ENCODE peak calls at places on chromosomes 4 and X, in nine cellular contexts. One of them, this sample, is unnamed.

GRCh38 chr4:152524429-152524828 is 11.5 kb downstream of the FBXW7 start:
- DNase-seq in cardiac muscle cell: no peak
- DNase-seq in ELF-1: no peak
- DNase-seq in uterus: no peak
- DNase-seq in iris pigment epithelial cell: no peak
- DNase-seq in GM23248: no peak
- DNase-seq in T follicular helper cell: no peak
- DNase-seq in endothelial cell: no peak
- DNase-seq in activated T-cell treated with anti-CD3 and anti-CD28 coated beads, Interleukin-2, amount 50 U/mL, for 4 hours: no peak
- DNase-seq in this sample: no peak

GRCh38 chr4:30600246-30600645 is 119.9 kb upstream of the PCDH7 start:
- DNase-seq in uterus: no peak
- DNase-seq in GM23248: peak; percentile 9
- DNase-seq in ELF-1: no peak
- DNase-seq in cardiac muscle cell: peak; percentile 80
- DNase-seq in iris pigment epithelial cell: peak; percentile 10
- DNase-seq in activated T-cell treated with anti-CD3 and anti-CD28 coated beads, Interleukin-2, amount 50 U/mL, for 4 hours: no peak
- DNase-seq in endothelial cell: no peak
- DNase-seq in T follicular helper cell: no peak
- DNase-seq in this sample: no peak

GRCh38 chr4:119477412-119478053 is 151.1 kb downstream of the PDE5A start:
- DNase-seq in GM23248: peak; percentile 9
- DNase-seq in iris pigment epithelial cell: peak; percentile 56
- DNase-seq in endothelial cell: no peak
- DNase-seq in cardiac muscle cell: no peak
- DNase-seq in uterus: no peak
- DNase-seq in ELF-1: no peak
- DNase-seq in T follicular helper cell: no peak
- DNase-seq in activated T-cell treated with anti-CD3 and anti-CD28 coated beads, Interleukin-2, amount 50 U/mL, for 4 hours: no peak
- DNase-seq in this sample: no peak

GRCh38 chr4:141246683-141247429 is 26.2 kb downstream of the ZNF330 start:
- DNase-seq in iris pigment epithelial cell: peak; percentile 38
- DNase-seq in T follicular helper cell: no peak
- DNase-seq in cardiac muscle cell: no peak
- DNase-seq in ELF-1: no peak
- DNase-seq in endothelial cell: no peak
- DNase-seq in activated T-cell treated with anti-CD3 and anti-CD28 coated beads, Interleukin-2, amount 50 U/mL, for 4 hours: no peak
- DNase-seq in uterus: no peak
- DNase-seq in GM23248: peak; percentile 56
- DNase-seq in this sample: no peak

GRCh38 chr4:13196721-13197120 is 287.4 kb downstream of the RAB28 start:
- DNase-seq in GM23248: no peak
- DNase-seq in uterus: no peak
- DNase-seq in endothelial cell: no peak
- DNase-seq in activated T-cell treated with anti-CD3 and anti-CD28 coated beads, Interleukin-2, amount 50 U/mL, for 4 hours: no peak
- DNase-seq in cardiac muscle cell: no peak
- DNase-seq in iris pigment epithelial cell: no peak
- DNase-seq in ELF-1: no peak
- DNase-seq in T follicular helper cell: no peak
- DNase-seq in this sample: no peak

GRCh38 chr4:15714141-15714540 is 11.3 kb downstream of the BST1 start:
- DNase-seq in cardiac muscle cell: no peak
- DNase-seq in GM23248: no peak
- DNase-seq in activated T-cell treated with anti-CD3 and anti-CD28 coated beads, Interleukin-2, amount 50 U/mL, for 4 hours: no peak
- DNase-seq in endothelial cell: no peak
- DNase-seq in uterus: no peak
- DNase-seq in T follicular helper cell: no peak
- DNase-seq in ELF-1: no peak
- DNase-seq in iris pigment epithelial cell: no peak
- DNase-seq in this sample: no peak

GRCh38 chr4:168755643-168756482 is 254.2 kb downstream of the CBR4 start:
- DNase-seq in endothelial cell: no peak
- DNase-seq in iris pigment epithelial cell: peak; percentile 58
- DNase-seq in cardiac muscle cell: no peak
- DNase-seq in uterus: no peak
- DNase-seq in GM23248: peak; percentile 69
- DNase-seq in T follicular helper cell: no peak
- DNase-seq in activated T-cell treated with anti-CD3 and anti-CD28 coated beads, Interleukin-2, amount 50 U/mL, for 4 hours: no peak
- DNase-seq in ELF-1: no peak
- DNase-seq in this sample: no peak

GRCh38 chrX:22159071-22159470 is 113.6 kb upstream of the CBLL2 start:
- DNase-seq in activated T-cell treated with anti-CD3 and anti-CD28 coated beads, Interleukin-2, amount 50 U/mL, for 4 hours: no peak
- DNase-seq in GM23248: peak; percentile 33
- DNase-seq in T follicular helper cell: no peak
- DNase-seq in iris pigment epithelial cell: peak; percentile 69
- DNase-seq in cardiac muscle cell: peak; percentile 72
- DNase-seq in uterus: no peak
- DNase-seq in endothelial cell: no peak
- DNase-seq in ELF-1: no peak
- DNase-seq in this sample: no peak

GRCh38 chr4:107349266-107349665 is 313.2 kb upstream of the DKK2 start:
- DNase-seq in iris pigment epithelial cell: peak; percentile 75
- DNase-seq in endothelial cell: no peak
- DNase-seq in activated T-cell treated with anti-CD3 and anti-CD28 coated beads, Interleukin-2, amount 50 U/mL, for 4 hours: no peak
- DNase-seq in cardiac muscle cell: peak; percentile 2
- DNase-seq in ELF-1: peak; percentile 61
- DNase-seq in uterus: no peak
- DNase-seq in GM23248: peak; percentile 10
- DNase-seq in T follicular helper cell: no peak
- DNase-seq in this sample: no peak

GRCh38 chrX:145843196-145843595 is 25.6 kb downstream of the SLITRK2 start:
- DNase-seq in uterus: no peak
- DNase-seq in GM23248: no peak
- DNase-seq in activated T-cell treated with anti-CD3 and anti-CD28 coated beads, Interleukin-2, amount 50 U/mL, for 4 hours: no peak
- DNase-seq in cardiac muscle cell: no peak
- DNase-seq in iris pigment epithelial cell: no peak
- DNase-seq in ELF-1: peak; percentile 21
- DNase-seq in endothelial cell: no peak
- DNase-seq in T follicular helper cell: no peak
- DNase-seq in this sample: no peak

GRCh38 chrX:96682516-96682915 is 2.1 kb upstream of the DIAPH2 start:
- DNase-seq in uterus: no peak
- DNase-seq in endothelial cell: no peak
- DNase-seq in ELF-1: no peak
- DNase-seq in cardiac muscle cell: no peak
- DNase-seq in GM23248: no peak
- DNase-seq in T follicular helper cell: no peak
- DNase-seq in iris pigment epithelial cell: no peak
- DNase-seq in activated T-cell treated with anti-CD3 and anti-CD28 coated beads, Interleukin-2, amount 50 U/mL, for 4 hours: no peak
- DNase-seq in this sample: no peak

GRCh38 chr4:152021788-152022438 is 261.1 kb upstream of the GATB start:
- DNase-seq in T follicular helper cell: no peak
- DNase-seq in ELF-1: no peak
- DNase-seq in endothelial cell: no peak
- DNase-seq in activated T-cell treated with anti-CD3 and anti-CD28 coated beads, Interleukin-2, amount 50 U/mL, for 4 hours: no peak
- DNase-seq in uterus: no peak
- DNase-seq in iris pigment epithelial cell: no peak
- DNase-seq in GM23248: no peak
- DNase-seq in cardiac muscle cell: no peak
- DNase-seq in this sample: no peak

GRCh38 chrX:69072486-69073006 is 92.7 kb downstream of the PJA1 start:
- DNase-seq in ELF-1: no peak
- DNase-seq in iris pigment epithelial cell: no peak
- DNase-seq in T follicular helper cell: no peak
- DNase-seq in activated T-cell treated with anti-CD3 and anti-CD28 coated beads, Interleukin-2, amount 50 U/mL, for 4 hours: no peak
- DNase-seq in uterus: peak; percentile 8
- DNase-seq in cardiac muscle cell: no peak
- DNase-seq in endothelial cell: no peak
- DNase-seq in GM23248: no peak
- DNase-seq in this sample: no peak

GRCh38 chr4:164384416-164384815 is 369.5 kb upstream of the SMIM31 start:
- DNase-seq in GM23248: no peak
- DNase-seq in cardiac muscle cell: no peak
- DNase-seq in T follicular helper cell: no peak
- DNase-seq in iris pigment epithelial cell: no peak
- DNase-seq in ELF-1: no peak
- DNase-seq in activated T-cell treated with anti-CD3 and anti-CD28 coated beads, Interleukin-2, amount 50 U/mL, for 4 hours: no peak
- DNase-seq in uterus: no peak
- DNase-seq in endothelial cell: no peak
- DNase-seq in this sample: no peak

GRCh38 chr4:2823671-2824328 is 19.8 kb upstream of the ADD1 start:
- DNase-seq in GM23248: no peak
- DNase-seq in endothelial cell: no peak
- DNase-seq in iris pigment epithelial cell: no peak
- DNase-seq in activated T-cell treated with anti-CD3 and anti-CD28 coated beads, Interleukin-2, amount 50 U/mL, for 4 hours: no peak
- DNase-seq in T follicular helper cell: no peak
- DNase-seq in uterus: no peak
- DNase-seq in ELF-1: no peak
- DNase-seq in cardiac muscle cell: no peak
- DNase-seq in this sample: no peak

GRCh38 chr4:125115941-125116340 is 198.8 kb upstream of the FAT4 start:
- DNase-seq in activated T-cell treated with anti-CD3 and anti-CD28 coated beads, Interleukin-2, amount 50 U/mL, for 4 hours: no peak
- DNase-seq in GM23248: peak; percentile 64
- DNase-seq in iris pigment epithelial cell: peak; percentile 90
- DNase-seq in T follicular helper cell: no peak
- DNase-seq in cardiac muscle cell: no peak
- DNase-seq in ELF-1: no peak
- DNase-seq in uterus: no peak
- DNase-seq in endothelial cell: no peak
- DNase-seq in this sample: no peak

GRCh38 chrX:7546551-7547080 is 296.4 kb upstream of the VCX start:
- DNase-seq in ELF-1: no peak
- DNase-seq in uterus: no peak
- DNase-seq in endothelial cell: no peak
- DNase-seq in T follicular helper cell: no peak
- DNase-seq in activated T-cell treated with anti-CD3 and anti-CD28 coated beads, Interleukin-2, amount 50 U/mL, for 4 hours: no peak
- DNase-seq in cardiac muscle cell: no peak
- DNase-seq in iris pigment epithelial cell: no peak
- DNase-seq in GM23248: no peak
- DNase-seq in this sample: no peak

GRCh38 chr4:3481113-3481531 is 18.0 kb downstream of the DOK7 start:
- DNase-seq in cardiac muscle cell: no peak
- DNase-seq in activated T-cell treated with anti-CD3 and anti-CD28 coated beads, Interleukin-2, amount 50 U/mL, for 4 hours: no peak
- DNase-seq in GM23248: no peak
- DNase-seq in iris pigment epithelial cell: no peak
- DNase-seq in ELF-1: peak; percentile 78
- DNase-seq in endothelial cell: no peak
- DNase-seq in uterus: no peak
- DNase-seq in T follicular helper cell: no peak
- DNase-seq in this sample: no peak

GRCh38 chr4:150582881-150583286 is 933 bp downstream of the MAB21L2 start:
- DNase-seq in uterus: peak; percentile 12
- DNase-seq in activated T-cell treated with anti-CD3 and anti-CD28 coated beads, Interleukin-2, amount 50 U/mL, for 4 hours: no peak
- DNase-seq in iris pigment epithelial cell: peak; percentile 61
- DNase-seq in GM23248: no peak
- DNase-seq in cardiac muscle cell: peak; percentile 26
- DNase-seq in T follicular helper cell: no peak
- DNase-seq in ELF-1: peak; percentile 58
- DNase-seq in endothelial cell: peak; percentile 37
- DNase-seq in this sample: no peak

GRCh38 chr4:1192493-1193205 is 20.3 kb upstream of the SPON2 start:
- DNase-seq in iris pigment epithelial cell: peak; percentile 44
- DNase-seq in activated T-cell treated with anti-CD3 and anti-CD28 coated beads, Interleukin-2, amount 50 U/mL, for 4 hours: no peak
- DNase-seq in ELF-1: peak; percentile 5
- DNase-seq in endothelial cell: no peak
- DNase-seq in cardiac muscle cell: no peak
- DNase-seq in uterus: peak; percentile 44
- DNase-seq in T follicular helper cell: no peak
- DNase-seq in GM23248: no peak
- DNase-seq in this sample: no peak

GRCh38 chr4:52751349-52751911 is at the start of gene ERVMER34-1:
- DNase-seq in endothelial cell: peak; percentile 48
- DNase-seq in activated T-cell treated with anti-CD3 and anti-CD28 coated beads, Interleukin-2, amount 50 U/mL, for 4 hours: no peak
- DNase-seq in cardiac muscle cell: peak; percentile 48
- DNase-seq in GM23248: peak; percentile 47
- DNase-seq in uterus: peak; percentile 34
- DNase-seq in ELF-1: peak; percentile 88
- DNase-seq in iris pigment epithelial cell: peak; percentile 25
- DNase-seq in T follicular helper cell: no peak
- DNase-seq in this sample: peak; percentile 26

GRCh38 chr4:1900087-1900433 is 28.9 kb downstream of the NSD2 start:
- DNase-seq in uterus: no peak
- DNase-seq in T follicular helper cell: no peak
- DNase-seq in activated T-cell treated with anti-CD3 and anti-CD28 coated beads, Interleukin-2, amount 50 U/mL, for 4 hours: no peak
- DNase-seq in iris pigment epithelial cell: no peak
- DNase-seq in ELF-1: no peak
- DNase-seq in GM23248: no peak
- DNase-seq in cardiac muscle cell: no peak
- DNase-seq in endothelial cell: no peak
- DNase-seq in this sample: peak; percentile 57

GRCh38 chrX:20038966-20039365 is 48.1 kb upstream of the BCLAF3 start:
- DNase-seq in GM23248: no peak
- DNase-seq in uterus: no peak
- DNase-seq in iris pigment epithelial cell: no peak
- DNase-seq in activated T-cell treated with anti-CD3 and anti-CD28 coated beads, Interleukin-2, amount 50 U/mL, for 4 hours: no peak
- DNase-seq in endothelial cell: no peak
- DNase-seq in ELF-1: no peak
- DNase-seq in T follicular helper cell: no peak
- DNase-seq in cardiac muscle cell: no peak
- DNase-seq in this sample: no peak

GRCh38 chrX:134658421-134658896 is at the start of gene PLAC1:
- DNase-seq in ELF-1: no peak
- DNase-seq in T follicular helper cell: no peak
- DNase-seq in activated T-cell treated with anti-CD3 and anti-CD28 coated beads, Interleukin-2, amount 50 U/mL, for 4 hours: no peak
- DNase-seq in endothelial cell: no peak
- DNase-seq in cardiac muscle cell: no peak
- DNase-seq in uterus: no peak
- DNase-seq in iris pigment epithelial cell: no peak
- DNase-seq in GM23248: no peak
- DNase-seq in this sample: peak; percentile 16

GRCh38 chrX:115134366-115134765 is 54.8 kb upstream of the RBMXL3 start:
- DNase-seq in endothelial cell: no peak
- DNase-seq in uterus: no peak
- DNase-seq in GM23248: no peak
- DNase-seq in T follicular helper cell: no peak
- DNase-seq in activated T-cell treated with anti-CD3 and anti-CD28 coated beads, Interleukin-2, amount 50 U/mL, for 4 hours: no peak
- DNase-seq in cardiac muscle cell: no peak
- DNase-seq in ELF-1: no peak
- DNase-seq in iris pigment epithelial cell: no peak
- DNase-seq in this sample: no peak

GRCh38 chr4:70313736-70314135 is 21.0 kb upstream of the CABS1 start:
- DNase-seq in activated T-cell treated with anti-CD3 and anti-CD28 coated beads, Interleukin-2, amount 50 U/mL, for 4 hours: no peak
- DNase-seq in cardiac muscle cell: no peak
- DNase-seq in GM23248: no peak
- DNase-seq in ELF-1: no peak
- DNase-seq in endothelial cell: no peak
- DNase-seq in uterus: no peak
- DNase-seq in T follicular helper cell: no peak
- DNase-seq in iris pigment epithelial cell: no peak
- DNase-seq in this sample: no peak

GRCh38 chr4:186068581-186069402 is at the start of gene TLR3:
- DNase-seq in cardiac muscle cell: peak; percentile 56
- DNase-seq in ELF-1: peak; percentile 3
- DNase-seq in T follicular helper cell: no peak
- DNase-seq in activated T-cell treated with anti-CD3 and anti-CD28 coated beads, Interleukin-2, amount 50 U/mL, for 4 hours: no peak
- DNase-seq in GM23248: peak; percentile 61
- DNase-seq in iris pigment epithelial cell: peak; percentile 53
- DNase-seq in endothelial cell: no peak
- DNase-seq in uterus: no peak
- DNase-seq in this sample: no peak

GRCh38 chrX:19535481-19535880 is 20.2 kb upstream of the MAP3K15 start:
- DNase-seq in uterus: no peak
- DNase-seq in iris pigment epithelial cell: peak; percentile 30
- DNase-seq in activated T-cell treated with anti-CD3 and anti-CD28 coated beads, Interleukin-2, amount 50 U/mL, for 4 hours: no peak
- DNase-seq in endothelial cell: no peak
- DNase-seq in cardiac muscle cell: peak; percentile 44
- DNase-seq in T follicular helper cell: no peak
- DNase-seq in GM23248: peak; percentile 56
- DNase-seq in ELF-1: no peak
- DNase-seq in this sample: peak; percentile 12

GRCh38 chrX:50111762-50112161 is 89.0 kb downstream of the AKAP4 start:
- DNase-seq in GM23248: no peak
- DNase-seq in iris pigment epithelial cell: no peak
- DNase-seq in T follicular helper cell: no peak
- DNase-seq in activated T-cell treated with anti-CD3 and anti-CD28 coated beads, Interleukin-2, amount 50 U/mL, for 4 hours: no peak
- DNase-seq in ELF-1: peak; percentile 57
- DNase-seq in cardiac muscle cell: no peak
- DNase-seq in endothelial cell: no peak
- DNase-seq in uterus: no peak
- DNase-seq in this sample: no peak

This sample was measured in NCI-H2227 treated with DMSO at 0.1 percent for 48 hours.